ENCODE peak calls at places on chromosome 6, in seven cellular contexts. A is KBM-7; C is RWPE1; S is HuH-7; K is neuronal stem cell; R is ovary; I is stimulated activated naive B cell treated with anti-CD40 and anti-IgM and Interleukin-4, amounts not matched to agents 10 μg/mL and 1 μg/mL and 100 μg/mL, for 72 hours. V is an unnamed sample.

GRCh38 chr6:3776881-3777507 is 25.5 kb upstream of the PXDC1 start:
- DNase-seq in I (no peak), A (no peak), C (peak; percentile 38), R (no peak), K (no peak), S (peak; percentile 37), V (peak; percentile 27)

GRCh38 chr6:88163576-88163975 is 2.6 kb downstream of the CNR1 start:
- DNase-seq in C (no peak), I (no peak), R (no peak), S (no peak), A (no peak), K (no peak), V (no peak)

GRCh38 chr6:37877373-37878149 is 58.0 kb downstream of the ZFAND3 start:
- DNase-seq in I (no peak), R (no peak), S (no peak), K (no peak), C (no peak), A (no peak), V (no peak)

GRCh38 chr6:107118976-107119375 is 3.7 kb upstream of the BEND3 start:
- DNase-seq in K (no peak), R (no peak), C (no peak), S (no peak), I (no peak), A (peak; percentile 65), V (no peak)

GRCh38 chr6:158778005-158778527 is 41.1 kb downstream of the EZR start:
- DNase-seq in K (no peak), C (no peak), R (no peak), A (no peak), I (no peak), S (no peak), V (no peak)

GRCh38 chr6:1758076-1758679 is 148.5 kb downstream of the FOXC1 start:
- DNase-seq in C (no peak), S (no peak), A (no peak), R (no peak), I (no peak), K (no peak), V (no peak)

GRCh38 chr6:151082079-151082478 is 157.7 kb upstream of the AKAP12 start:
- DNase-seq in I (no peak), K (no peak), S (no peak), A (no peak), C (peak; percentile 64), R (no peak), V (no peak)

GRCh38 chr6:5282191-5282623 is 20.9 kb downstream of the FARS2 start:
- DNase-seq in A (no peak), C (no peak), I (no peak), R (no peak), K (no peak), S (no peak), V (no peak)

GRCh38 chr6:159422041-159422984 is 253.1 kb downstream of the FNDC1 start:
- DNase-seq in A (no peak), C (no peak), K (no peak), R (no peak), S (no peak), I (no peak), V (no peak)

GRCh38 chr6:53987527-53987888 is 123.7 kb upstream of the MLIP start:
- DNase-seq in A (no peak), C (no peak), S (no peak), R (no peak), K (no peak), I (no peak), V (no peak)

GRCh38 chr6:3068329-3069223 is at the start of gene RIPK1:
- DNase-seq in R (peak; percentile 96), I (peak; percentile 95), K (peak; percentile 77), A (peak; percentile 90), C (peak; percentile 96), S (peak; percentile 91), V (peak; percentile 93)

GRCh38 chr6:154537486-154537885 is 27.0 kb upstream of the CNKSR3 start:
- DNase-seq in K (no peak), A (no peak), R (no peak), I (no peak), C (no peak), S (peak; percentile 38), V (peak; percentile 60)

GRCh38 chr6:109461733-109462526 is 6.4 kb upstream of the MICAL1 start:
- DNase-seq in I (no peak), S (no peak), C (no peak), A (no peak), R (no peak), K (no peak), V (no peak)

GRCh38 chr6:103215835-103216234 is 1643.9 kb downstream of the HACE1 start:
- DNase-seq in R (no peak), A (no peak), C (no peak), K (no peak), I (no peak), S (no peak), V (no peak)

GRCh38 chr6:42960243-42961019 is at the start of gene GNMT:
- DNase-seq in S (peak; percentile 80), A (no peak), I (peak; percentile 12), R (peak; percentile 74), K (peak; percentile 42), C (peak; percentile 79), V (no peak)

GRCh38 chr6:89834884-89835792 is 5.5 kb downstream of the CASP8AP2 start:
- DNase-seq in I (peak; percentile 59), S (no peak), C (no peak), R (no peak), A (no peak), K (no peak), V (no peak)

GRCh38 chr6:84791927-84792326 is 27.5 kb upstream of the TBX18 start:
- DNase-seq in S (no peak), C (no peak), I (no peak), R (no peak), K (no peak), A (no peak), V (no peak)

V was measured in HEK293T.